ENCODE peak calls at places on chromosomes 2 and 18, in four cellular contexts. One of them, this sample, is unnamed.

GRCh38 chr2:147632193-147632592 is 212.6 kb upstream of the ACVR2A start:
- DNase-seq in HepG2: no peak
- DNase-seq in H1: no peak
- DNase-seq in K562: no peak
- DNase-seq in this sample: no peak

GRCh38 chr2:120932472-120932871 is 196.8 kb downstream of the GLI2 start:
- DNase-seq in HepG2: no peak
- DNase-seq in H1: no peak
- DNase-seq in K562: no peak
- DNase-seq in this sample: no peak

GRCh38 chr18:28287146-28287545 is 110.2 kb upstream of the CDH2 start:
- DNase-seq in K562: no peak
- DNase-seq in H1: peak; percentile 25
- DNase-seq in HepG2: no peak
- DNase-seq in this sample: no peak

GRCh38 chr2:101823849-101824248 is 126.3 kb downstream of the MAP4K4 start:
- DNase-seq in HepG2: no peak
- DNase-seq in H1: no peak
- DNase-seq in K562: no peak
- DNase-seq in this sample: no peak

GRCh38 chr2:135963841-135964240 is 21.6 kb downstream of the DARS1 start:
- DNase-seq in HepG2: no peak
- DNase-seq in H1: no peak
- DNase-seq in K562: no peak
- DNase-seq in this sample: peak; percentile 37

GRCh38 chr2:177124371-177124770 is 88.2 kb upstream of the HNRNPA3 start:
- DNase-seq in H1: no peak
- DNase-seq in HepG2: no peak
- DNase-seq in K562: no peak
- DNase-seq in this sample: no peak

GRCh38 chr2:186603208-186603765 is 13.4 kb downstream of the ITGAV start:
- DNase-seq in K562: no peak
- DNase-seq in HepG2: no peak
- DNase-seq in H1: no peak
- DNase-seq in this sample: no peak

GRCh38 chr2:174108579-174108978 is 139.8 kb downstream of the OLA1 start:
- DNase-seq in H1: no peak
- DNase-seq in HepG2: peak; percentile 70
- DNase-seq in K562: no peak
- DNase-seq in this sample: no peak

GRCh38 chr18:45785015-45785597 is 40.4 kb upstream of the SIGLEC15 start:
- DNase-seq in H1: no peak
- DNase-seq in K562: no peak
- DNase-seq in HepG2: no peak
- DNase-seq in this sample: no peak

GRCh38 chr2:64565949-64566705 is 42.0 kb downstream of the AFTPH start:
- DNase-seq in HepG2: no peak
- DNase-seq in K562: no peak
- DNase-seq in H1: no peak
- DNase-seq in this sample: no peak

GRCh38 chr2:114170070-114170469 is 272.4 kb upstream of the DPP10 start:
- DNase-seq in K562: no peak
- DNase-seq in H1: no peak
- DNase-seq in HepG2: no peak
- DNase-seq in this sample: no peak

GRCh38 chr2:114167799-114168198 is 274.6 kb upstream of the DPP10 start:
- DNase-seq in K562: no peak
- DNase-seq in H1: no peak
- DNase-seq in HepG2: no peak
- DNase-seq in this sample: no peak
- H3K27ac ChIP-seq in K562: no peak overlapping the region
- H3K27ac ChIP-seq in H1: no peak overlapping the region
- H3K27ac ChIP-seq in HepG2: no peak overlapping the region
- H3K27ac ChIP-seq in this sample: no peak overlapping the region

GRCh38 chr2:104901037-104901851 is 47.3 kb downstream of the POU3F3 start:
- DNase-seq in K562: no peak
- DNase-seq in HepG2: no peak
- DNase-seq in H1: no peak
- DNase-seq in this sample: no peak

GRCh38 chr2:104902317-104902716 is 48.4 kb downstream of the POU3F3 start:
- DNase-seq in HepG2: no peak
- DNase-seq in K562: no peak
- DNase-seq in H1: no peak
- DNase-seq in this sample: no peak

GRCh38 chr2:104900608-104901007 is 46.7 kb downstream of the POU3F3 start:
- DNase-seq in HepG2: no peak
- DNase-seq in H1: no peak
- DNase-seq in K562: no peak
- DNase-seq in this sample: no peak

DNA sequence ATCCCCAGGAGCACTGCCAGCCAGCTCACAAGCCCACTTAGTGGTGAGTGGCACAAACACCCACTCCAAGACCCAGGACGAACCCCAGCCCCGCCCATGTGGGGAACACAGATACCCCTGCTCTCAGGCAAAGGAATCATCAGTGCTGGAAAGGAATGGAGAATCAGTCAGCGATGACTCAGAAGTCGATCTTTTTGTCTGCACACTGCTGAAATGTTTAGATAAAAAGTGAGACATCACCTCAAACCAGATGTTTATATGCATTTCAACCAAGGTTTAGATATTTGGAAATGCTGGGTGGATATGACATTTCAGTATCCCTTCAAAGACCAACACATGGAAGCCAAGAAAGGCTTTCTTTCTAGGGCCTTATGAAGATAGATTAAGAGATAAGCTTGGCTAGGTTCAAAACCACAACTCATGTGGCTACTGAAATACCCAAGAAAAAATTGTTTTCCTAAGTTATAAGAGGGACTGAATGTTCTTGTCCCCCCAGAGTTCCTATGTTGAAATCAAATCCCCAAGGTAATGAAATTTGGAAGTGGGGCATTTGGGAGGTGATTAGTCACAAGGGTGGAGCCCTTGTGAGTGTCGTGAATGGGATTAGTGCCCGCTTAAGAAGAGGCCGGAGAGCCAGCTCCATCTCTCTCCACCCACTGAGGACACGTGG is 43.7 kb downstream of the POU3F3 start:
- DNase-seq in K562: no peak
- DNase-seq in H1: no peak
- DNase-seq in HepG2: no peak
- DNase-seq in this sample: no peak
- TF ChIP-seq ATF3 in K562: no peak
- TF ChIP-seq ATF3 in H1: no peak
- TF ChIP-seq ATF3 in HepG2: no peak
- TF ChIP-seq ATF3 in this sample: no peak

GRCh38 chr2:42810126-42810970 is 18.0 kb upstream of the HAAO start:
- DNase-seq in K562: peak; percentile 87
- DNase-seq in HepG2: peak; percentile 94
- DNase-seq in H1: peak; percentile 87
- DNase-seq in this sample: peak; percentile 86

GRCh38 chr2:42810971-42811865 is 18.8 kb upstream of the HAAO start:
- DNase-seq in HepG2: peak; percentile 61
- DNase-seq in K562: no peak
- DNase-seq in H1: peak; percentile 21
- DNase-seq in this sample: no peak

GRCh38 chr2:42808301-42808700 is 15.9 kb upstream of the HAAO start:
- DNase-seq in H1: no peak
- DNase-seq in HepG2: no peak
- DNase-seq in K562: no peak
- DNase-seq in this sample: no peak

GRCh38 chr2:42809131-42809875 is 16.9 kb upstream of the HAAO start:
- DNase-seq in HepG2: no peak
- DNase-seq in H1: no peak
- DNase-seq in K562: no peak
- DNase-seq in this sample: no peak

GRCh38 chr2:42809876-42810125 is 17.4 kb upstream of the HAAO start:
- DNase-seq in H1: peak; percentile 21
- DNase-seq in HepG2: peak; percentile 79
- DNase-seq in K562: peak; percentile 91
- DNase-seq in this sample: peak; percentile 52
- TF ChIP-seq CTCF in H1: no peak
- TF ChIP-seq CTCF in HepG2: peak; percentile 45
- TF ChIP-seq CTCF in K562: peak; percentile 72
- TF ChIP-seq CTCF in this sample: no peak

GRCh38 chr18:39596891-39597290 is 2031.3 kb upstream of the CELF4 start:
- DNase-seq in HepG2: no peak
- DNase-seq in H1: no peak
- DNase-seq in K562: no peak
- DNase-seq in this sample: no peak
- H3K27ac ChIP-seq in HepG2: no peak overlapping the region
- H3K27ac ChIP-seq in H1: no peak overlapping the region
- H3K27ac ChIP-seq in K562: no peak overlapping the region
- H3K27ac ChIP-seq in this sample: no peak overlapping the region